ENCODE peak calls at places on chromosomes 12 and 14, in six cellular contexts. N is progenitor cell of endocrine pancreas, F is sigmoid colon, R is NCI-H1092 treated with DMSO at 0.1 percent for 48 hours, W is GM20000, J is BE2C. X is an unnamed sample.

GRCh38 chr14:102759416-102759815 is 17.8 kb upstream of the TRAF3 start:
- DNase-seq in W (no peak), F (no peak), N (no peak), J (peak; percentile 55), R (no peak), X (no peak)

GRCh38 chr12:12608557-12608957 is 3.1 kb upstream of the CREBL2 start:
- DNase-seq in W (peak; percentile 59), F (no peak), R (no peak), N (no peak), J (no peak), X (no peak)

GRCh38 chr14:69002069-69002468 is 23.0 kb upstream of the ACTN1 start:
- DNase-seq in N (no peak), R (no peak), J (no peak), W (no peak), F (no peak), X (peak; percentile 23)

GRCh38 chr14:65213316-65213715 is 111.0 kb upstream of the MAX start:
- DNase-seq in W (no peak), F (no peak), R (no peak), N (no peak), J (no peak), X (no peak)

GRCh38 chr14:98953544-98954346 is 318.3 kb downstream of the BCL11B start:
- DNase-seq in N (no peak), R (no peak), W (no peak), J (no peak), F (peak; percentile 89), X (no peak)

GRCh38 chr14:63273717-63274673 is 44.7 kb downstream of the GPHB5 start:
- DNase-seq in N (no peak), J (no peak), R (no peak), W (no peak), F (peak; percentile 82), X (peak; percentile 78)

GRCh38 chr14:77660754-77661153 is 44.3 kb upstream of the SPTLC2 start:
- DNase-seq in F (no peak), J (peak; percentile 44), W (no peak), R (peak; percentile 82), N (no peak), X (peak; percentile 51)

GRCh38 chr12:39102474-39103209 is 197.3 kb upstream of the CPNE8 start:
- DNase-seq in R (no peak), W (no peak), N (no peak), J (no peak), F (no peak), X (no peak)

GRCh38 chr14:54211562-54212308 is 185.1 kb upstream of the CDKN3 start:
- DNase-seq in J (no peak), R (no peak), F (no peak), W (no peak), N (no peak), X (no peak)